ENCODE peak calls at places on chromosomes 13 and 19, in seven cellular contexts. A is omental fat pad; N is fibroblast of villous mesenchyme; C is MV-4-11; T is right lobe of liver; Y is stimulated activated naive CD4-positive, alpha-beta T cell; I is NCI-H748 treated with DMSO at 0.1 percent for 48 hours. V is an unnamed sample.

GRCh38 chr19:4817467-4818277 is 13.8 kb downstream of the TICAM1 start:
- DNase-seq in A (no peak), N (no peak), C (no peak), T (no peak), Y (no peak), I (no peak), V (no peak)

GRCh38 chr19:558770-559439 is 13.5 kb upstream of the BSG start:
- DNase-seq in A (no peak), N (peak; percentile 95), C (no peak), T (peak; percentile 59), Y (no peak), I (no peak), V (peak; percentile 60)

GRCh38 chr13:30711375-30711774 is 24.0 kb upstream of the ALOX5AP start:
- DNase-seq in A (no peak), N (peak; percentile 72), C (peak; percentile 75), T (no peak), Y (no peak), I (no peak), V (no peak)

GRCh38 chr19:32200312-32201038 is 144.9 kb upstream of the ZNF507 start:
- DNase-seq in A (no peak), N (no peak), C (no peak), T (no peak), Y (no peak), I (no peak), V (no peak)

GRCh38 chr13:106367361-106367781 is 168.1 kb downstream of the EFNB2 start:
- DNase-seq in A (no peak), N (no peak), C (no peak), T (no peak), Y (no peak), I (no peak), V (no peak)

GRCh38 chr13:48859168-48860105 is 116.3 kb upstream of the FNDC3A start:
- DNase-seq in A (no peak), N (no peak), C (peak; percentile 92), T (no peak), Y (no peak), I (no peak), V (peak; percentile 85)

GRCh38 chr19:33302175-33302973 is at the start of gene CEBPA:
- DNase-seq in A (no peak), N (peak; percentile 78), C (peak; percentile 91), T (peak; percentile 94), Y (no peak), I (peak; percentile 66), V (peak; percentile 92)

GRCh38 chr13:24074687-24075086 is 85.8 kb upstream of the SPATA13 start:
- DNase-seq in A (no peak), N (no peak), C (peak; percentile 82), T (no peak), Y (no peak), I (no peak), V (no peak)

V was measured in mesendoderm.